ENCODE peak calls at places on chromosome 4, in eight cellular contexts. N is left colon; J is ELR; Z is activated B cell treated with CpG ODN at 0.5 μM for 24 hours; F is activated CD4-positive, alpha-beta T cell treated with anti-CD3 and anti-CD28 coated beads, Interleukin-2, amount 50 U/mL, for 4 hours; G is glutamatergic neuron; T is activated CD8-positive, alpha-beta memory T cell treated with anti-CD3 and anti-CD28 coated beads for 1 hour; U is IMR-90. D is an unnamed sample.
A peak's percentile ranks its signal among the peaks of the same experiment; 100 is the strongest.

GRCh38 chr4:153276966-153277365 is 67.5 kb upstream of the MND1 start:
- DNase-seq in Z (no peak), U (no peak), T (no peak), F (no peak), N (no peak), J (no peak), G (no peak), D (no peak)

GRCh38 chr4:160423879-160424451 is 1321.1 kb downstream of the RAPGEF2 start:
- DNase-seq in Z (no peak), N (no peak), U (no peak), G (no peak), T (no peak), F (no peak), J (peak; percentile 65), D (no peak)

GRCh38 chr4:187172340-187172761 is 448.7 kb upstream of the FAT1 start:
- DNase-seq in F (no peak), T (no peak), G (no peak), U (no peak), N (peak; percentile 40), J (peak; percentile 82), Z (no peak), D (no peak)

GRCh38 chr4:141388483-141388882 is 167.8 kb downstream of the ZNF330 start:
- DNase-seq in F (no peak), N (no peak), G (no peak), J (peak; percentile 36), U (peak; percentile 89), T (no peak), Z (no peak), D (no peak)

GRCh38 chr4:169253904-169254303 is 16.9 kb downstream of the SH3RF1 start:
- DNase-seq in N (no peak), F (no peak), G (no peak), J (peak; percentile 93), Z (no peak), U (peak; percentile 94), T (no peak), D (no peak)

GRCh38 chr4:164888096-164888495 is 11.1 kb downstream of the APELA start:
- DNase-seq in J (no peak), F (no peak), N (no peak), U (no peak), G (no peak), T (no peak), Z (no peak), D (no peak)

GRCh38 chr4:8643441-8643840 is 50.9 kb downstream of the CPZ start:
- DNase-seq in G (no peak), U (no peak), Z (no peak), J (no peak), N (no peak), F (no peak), T (no peak), D (no peak)

GRCh38 chr4:2413821-2414610 is 4.4 kb downstream of the ZFYVE28 start:
- DNase-seq in T (no peak), N (peak; percentile 86), Z (no peak), F (no peak), J (peak; percentile 36), U (no peak), G (no peak), D (no peak)

GRCh38 chr4:184012937-184013336 is 107.8 kb downstream of the STOX2 start:
- DNase-seq in T (no peak), F (no peak), J (no peak), G (no peak), N (no peak), Z (no peak), U (no peak), D (no peak)

GRCh38 chr4:82437285-82438005 is 7.1 kb downstream of the ENOPH1 start:
- DNase-seq in Z (no peak), T (no peak), F (no peak), J (no peak), N (no peak), G (no peak), U (peak; percentile 44), D (peak; percentile 14)

GRCh38 chr4:5785806-5786680 is 75.0 kb downstream of the EVC start:
- DNase-seq in F (no peak), Z (no peak), U (peak; percentile 92), J (peak; percentile 57), T (no peak), G (no peak), N (no peak), D (no peak)

GRCh38 chr4:184803133-184803532 is 22.6 kb downstream of the ACSL1 start:
- DNase-seq in U (no peak), Z (no peak), G (no peak), N (no peak), J (no peak), T (no peak), F (no peak), D (no peak)

GRCh38 chr4:184450045-184450444 is 24.3 kb downstream of the IRF2 start:
- DNase-seq in F (no peak), Z (no peak), G (no peak), N (no peak), T (no peak), J (peak; percentile 68), U (peak; percentile 87), D (no peak)

GRCh38 chr4:159432436-159432835 is 329.6 kb downstream of the RAPGEF2 start:
- DNase-seq in G (no peak), T (no peak), Z (no peak), J (no peak), N (no peak), U (no peak), F (no peak), D (no peak)

GRCh38 chr4:95516528-95517011 is 32.2 kb downstream of the UNC5C start:
- DNase-seq in T (no peak), U (peak; percentile 35), Z (no peak), G (peak; percentile 18), N (peak; percentile 22), F (no peak), J (no peak), D (no peak)

GRCh38 chr4:68152411-68152810 is 22.7 kb upstream of the TMPRSS11F start:
- DNase-seq in G (no peak), T (no peak), F (no peak), U (no peak), J (peak; percentile 52), N (no peak), Z (no peak), D (no peak)

GRCh38 chr4:95204873-95205272 is 343.9 kb downstream of the UNC5C start:
- DNase-seq in N (no peak), U (no peak), Z (no peak), J (peak; percentile 0), F (no peak), G (no peak), T (no peak), D (peak; percentile 19)

GRCh38 chr4:122606364-122607043 is 14.4 kb downstream of the IL21 start:
- DNase-seq in T (no peak), Z (no peak), U (no peak), J (no peak), N (no peak), F (no peak), G (no peak), D (no peak)

GRCh38 chr4:154416183-154416543 is 75.4 kb downstream of the DCHS2 start:
- DNase-seq in U (no peak), J (peak; percentile 17), T (no peak), Z (peak; percentile 17), N (no peak), F (no peak), G (peak; percentile 63), D (peak; percentile 37)

GRCh38 chr4:7531640-7531994 is 96.9 kb upstream of the PSAPL1 start:
- DNase-seq in J (no peak), T (no peak), U (no peak), G (no peak), Z (no peak), F (no peak), N (no peak), D (no peak)

GRCh38 chr4:130478406-130478805 is 1382.5 kb downstream of the C4orf33 start:
- DNase-seq in J (peak; percentile 63), U (peak; percentile 87), Z (no peak), N (no peak), G (no peak), T (no peak), F (no peak), D (no peak)

GRCh38 chr4:113760094-113760851 is 1.3 kb downstream of the CAMK2D start:
- DNase-seq in F (peak; percentile 16), N (peak; percentile 32), J (peak; percentile 63), Z (no peak), G (peak; percentile 34), T (peak; percentile 11), U (peak; percentile 61), D (peak; percentile 9)

GRCh38 chr4:65597697-65598096 is 72.6 kb downstream of the EPHA5 start:
- DNase-seq in J (peak; percentile 11), N (no peak), F (no peak), Z (no peak), G (no peak), T (no peak), U (no peak), D (no peak)

GRCh38 chr4:81913427-81913878 is 441.7 kb upstream of the RASGEF1B start:
- DNase-seq in F (peak; percentile 28), J (peak; percentile 59), G (peak; percentile 64), T (peak; percentile 8), N (peak; percentile 32), Z (peak; percentile 20), U (peak; percentile 31), D (peak; percentile 82)

GRCh38 chr4:70902577-70903281 is 560 bp downstream of the MOB1B start:
- DNase-seq in U (peak; percentile 21), T (no peak), J (peak; percentile 48), F (peak; percentile 6), N (peak; percentile 26), G (no peak), Z (no peak), D (peak; percentile 46)

GRCh38 chr4:34181311-34181808 is 2063.0 kb downstream of the ARAP2 start:
- DNase-seq in J (peak; percentile 94), T (no peak), F (no peak), G (no peak), U (peak; percentile 91), N (no peak), Z (no peak), D (no peak)

GRCh38 chr4:168723020-168723419 is 226.2 kb downstream of the PALLD start:
- DNase-seq in G (no peak), J (peak; percentile 22), F (no peak), U (peak; percentile 75), Z (no peak), T (no peak), N (no peak), D (no peak)

GRCh38 chr4:71453516-71453915 is 114.7 kb downstream of the SLC4A4 start:
- DNase-seq in G (no peak), Z (no peak), N (no peak), U (no peak), T (no peak), F (no peak), J (no peak), D (no peak)

GRCh38 chr4:8891255-8891645 is 19.6 kb upstream of the HMX1 start:
- DNase-seq in U (peak; percentile 1), F (no peak), Z (no peak), J (no peak), N (no peak), T (no peak), G (no peak), D (no peak)

GRCh38 chr4:184544711-184545409 is 70.5 kb upstream of the IRF2 start:
- DNase-seq in Z (no peak), T (no peak), F (no peak), J (no peak), U (no peak), N (no peak), G (no peak), D (no peak)

GRCh38 chr4:150960818-150961217 is 54.3 kb downstream of the LRBA start:
- DNase-seq in Z (no peak), G (peak; percentile 59), F (no peak), J (peak; percentile 59), T (peak; percentile 14), U (no peak), N (no peak), D (peak; percentile 32)

GRCh38 chr4:108166038-108166437 is 2.7 kb downstream of the LEF1 start:
- DNase-seq in N (no peak), J (no peak), Z (no peak), T (no peak), U (no peak), G (no peak), F (peak; percentile 32), D (no peak)

GRCh38 chr4:80036949-80037348 is 36.1 kb downstream of the ANTXR2 start:
- DNase-seq in U (peak; percentile 77), G (no peak), N (no peak), T (no peak), J (no peak), F (no peak), Z (no peak), D (no peak)

GRCh38 chr4:84389406-84389805 is 109.7 kb downstream of the NKX6-1 start:
- DNase-seq in J (peak; percentile 11), U (no peak), Z (no peak), F (no peak), N (no peak), T (no peak), G (no peak), D (no peak)